ENCODE peak calls at places on chromosome 5, in nine cellular contexts. A is K562, P is adrenal gland, E is IMR-90, Q is heart left ventricle, B is gastrocnemius medialis, R is stomach, J is HCT116, Y is esophagus squamous epithelium. O is an unnamed sample.

GRCh38 chr5:143693691-143694252 is 118.2 kb upstream of the HMHB1 start:
- DNase-seq in A (no peak), P (no peak), B (no peak), R (no peak), Y (no peak), Q (no peak), E (no peak), J (no peak), O (no peak)

GRCh38 chr5:76790632-76791290 is 28.1 kb upstream of the F2RL1 start:
- DNase-seq in P (peak), Q (peak), E (peak), J (peak), R (no peak), B (peak), A (no peak), Y (no peak), O (peak)

GRCh38 chr5:16350816-16351215 is 114.8 kb downstream of the ZNF622 start:
- DNase-seq in B (no peak), E (no peak), Q (peak), J (no peak), Y (no peak), R (no peak), A (no peak), P (no peak), O (no peak)

GRCh38 chr5:173781826-173782670 is 106.1 kb upstream of the CPEB4 start:
- DNase-seq in Q (peak), B (peak), Y (peak), E (peak), R (peak), J (no peak), A (peak), P (peak), O (peak)

GRCh38 chr5:72467987-72468386 is 39.2 kb downstream of the ZNF366 start:
- DNase-seq in Y (no peak), Q (no peak), J (no peak), A (no peak), P (no peak), E (peak), B (no peak), R (no peak), O (no peak)

GRCh38 chr5:156815988-156816599 is 34.0 kb upstream of the PPP1R2B start:
- DNase-seq in R (no peak), Q (peak), P (peak), Y (no peak), B (no peak), A (peak), E (peak), J (no peak), O (no peak)

GRCh38 chr5:81232449-81233079 is 558 bp upstream of the CKMT2 start:
- DNase-seq in J (no peak), Y (no peak), R (no peak), B (peak), P (peak), E (no peak), Q (peak), A (no peak), O (no peak)

GRCh38 chr5:141369994-141370848 is at the start of gene PCDHGB3:
- DNase-seq in P (no peak), Y (no peak), J (no peak), R (no peak), B (no peak), Q (peak), A (peak), E (peak), O (peak)

GRCh38 chr5:157516626-157517325 is 56.8 kb downstream of the NIPAL4 start:
- DNase-seq in A (no peak), J (no peak), P (peak), B (peak), R (no peak), Y (no peak), E (peak), Q (peak), O (peak)

GRCh38 chr5:145104106-145104505 is 731.0 kb downstream of the PRELID2 start:
- DNase-seq in R (no peak), P (no peak), J (no peak), Q (no peak), E (peak), A (no peak), Y (no peak), B (no peak), O (no peak)

GRCh38 chr5:144390133-144390532 is 219.5 kb downstream of the KCTD16 start:
- DNase-seq in Q (no peak), R (peak), E (peak), Y (no peak), B (no peak), J (no peak), A (no peak), P (no peak), O (no peak)

GRCh38 chr5:1008451-1009358 is at the start of gene NKD2:
- DNase-seq in J (no peak), A (peak), Y (no peak), B (no peak), R (peak), P (peak), Q (peak), E (no peak), O (no peak)

GRCh38 chr5:16894236-16895057 is 41.6 kb downstream of the MYO10 start:
- DNase-seq in B (no peak), J (peak), Q (no peak), Y (no peak), A (no peak), E (peak), R (peak), P (no peak), O (peak)

GRCh38 chr5:56060276-56061110 is 65.7 kb upstream of the IL6ST start:
- DNase-seq in R (no peak), Q (no peak), P (no peak), Y (no peak), E (no peak), J (no peak), B (no peak), A (no peak), O (no peak)

GRCh38 chr5:97112212-97112611 is 30.2 kb downstream of the LIX1 start:
- DNase-seq in R (no peak), J (no peak), A (no peak), Q (no peak), B (no peak), E (no peak), P (no peak), Y (no peak), O (no peak)

DNA sequence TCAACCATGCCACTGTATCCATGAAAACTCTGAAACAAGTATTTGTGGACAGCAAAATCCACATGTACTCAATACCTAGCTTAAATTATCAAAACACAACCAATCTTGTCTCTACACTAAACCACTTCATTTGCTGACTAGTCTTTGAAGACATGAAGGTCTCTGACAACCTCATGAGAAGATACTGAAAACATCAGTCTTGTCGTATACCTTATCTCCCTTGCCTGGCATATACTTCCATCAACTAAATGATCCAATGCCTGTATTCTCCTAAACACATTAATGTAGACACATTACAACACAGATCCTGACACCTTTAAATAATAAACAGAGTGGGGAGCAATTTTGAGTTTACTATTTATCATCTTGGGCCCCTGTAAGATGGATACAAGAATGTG is 2.9 kb downstream of the RPS23 start:
- DNase-seq in J (no peak), Q (no peak), A (no peak), P (no peak), R (no peak), B (no peak), Y (no peak), E (no peak), O (no peak)
- TF ChIP-seq POLR2A in J (no peak), Q (no peak), A (peak), P (no peak), R (no peak), B (no peak), Y (no peak), E (no peak), O (no peak)

GRCh38 chr5:94376672-94377345 is 241.6 kb downstream of the KIAA0825 start:
- DNase-seq in R (no peak), E (no peak), P (no peak), Q (no peak), Y (no peak), B (no peak), J (no peak), A (no peak), O (no peak)

GRCh38 chr5:94375801-94376200 is 242.6 kb downstream of the KIAA0825 start:
- DNase-seq in Q (no peak), P (no peak), J (no peak), E (no peak), R (no peak), A (no peak), B (no peak), Y (no peak), O (no peak)

GRCh38 chr5:94374336-94374735 is 244.1 kb downstream of the KIAA0825 start:
- DNase-seq in Y (no peak), P (no peak), A (no peak), Q (no peak), J (no peak), E (no peak), B (no peak), R (no peak), O (no peak)

DNA sequence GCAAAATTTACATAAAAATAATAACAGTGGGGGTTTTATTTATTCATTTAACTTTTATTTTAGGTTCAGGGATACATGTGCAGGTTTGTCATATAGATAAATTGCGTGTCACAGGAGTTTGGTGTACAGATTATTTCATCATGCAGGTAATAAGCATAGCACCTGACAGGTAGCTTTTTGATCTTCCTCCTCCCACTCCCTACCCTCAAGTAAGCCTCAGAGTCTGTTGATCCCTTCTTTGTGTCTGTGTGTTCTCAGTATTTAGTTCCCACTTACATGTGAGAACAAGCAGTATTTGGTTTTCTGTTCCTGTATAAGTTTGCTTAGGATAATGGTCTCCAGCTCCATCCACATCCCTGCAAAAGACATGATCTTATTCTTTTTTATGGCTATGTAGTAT is 240.3 kb downstream of the KIAA0825 start:
- DNase-seq in B (no peak), Q (no peak), E (no peak), A (no peak), R (no peak), Y (no peak), P (no peak), J (no peak), O (no peak)
- TF ChIP-seq POLR2A in B (no peak), Q (no peak), E (no peak), A (no peak), R (no peak), Y (no peak), P (no peak), J (no peak), O (no peak)

GRCh38 chr5:88862547-88863175 is 20.3 kb downstream of the MEF2C start:
- DNase-seq in A (no peak), E (no peak), J (no peak), Q (no peak), P (no peak), B (no peak), R (no peak), Y (no peak), O (no peak)
- TF ChIP-seq POLR2A in A (no peak), E (no peak), J (no peak), Q (no peak), P (no peak), B (no peak), R (no peak), Y (no peak), O (no peak)

GRCh38 chr5:132557425-132557805 is 638 bp downstream of the RAD50 start:
- DNase-seq in Q (peak), Y (no peak), P (peak), A (peak), R (peak), B (no peak), E (peak), J (peak), O (peak)
- TF ChIP-seq POLR2A in Q (no peak), Y (no peak), P (no peak), A (no peak), R (no peak), B (no peak), E (no peak), J (no peak), O (no peak)

GRCh38 chr5:74643160-74643562 is 2.6 kb upstream of the ENC1 start:
- DNase-seq in P (no peak), A (no peak), Q (peak), J (peak), B (no peak), E (peak), R (no peak), Y (no peak), O (peak)
- TF ChIP-seq POLR2A in P (no peak), A (no peak), Q (no peak), J (no peak), B (no peak), E (no peak), R (no peak), Y (no peak), O (no peak)

DNA sequence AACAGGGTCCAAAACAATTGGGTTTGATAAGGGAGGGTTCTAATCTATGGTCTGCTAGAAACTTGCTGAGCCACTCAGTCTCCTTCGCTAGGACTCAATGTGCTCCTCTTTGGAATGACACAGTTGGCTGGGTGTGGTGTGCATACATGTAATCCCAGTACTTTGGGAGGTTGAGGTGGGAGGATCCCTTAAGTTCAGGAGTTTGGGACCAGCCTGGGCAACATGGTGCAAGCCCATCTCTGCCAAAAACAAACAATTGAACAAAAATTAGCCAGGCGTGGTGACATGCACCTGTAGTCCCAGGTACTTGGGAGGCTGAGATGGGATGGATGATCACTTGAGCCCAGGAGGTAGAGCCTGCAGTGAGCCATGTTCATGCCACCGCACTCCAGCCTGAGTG is 2.7 kb upstream of the KIF4B start:
- DNase-seq in E (no peak), Q (no peak), B (no peak), A (no peak), R (no peak), Y (no peak), J (no peak), P (no peak), O (no peak)
- TF ChIP-seq POLR2A in E (no peak), Q (no peak), B (no peak), A (no peak), R (no peak), Y (no peak), J (no peak), P (no peak), O (no peak)

DNA sequence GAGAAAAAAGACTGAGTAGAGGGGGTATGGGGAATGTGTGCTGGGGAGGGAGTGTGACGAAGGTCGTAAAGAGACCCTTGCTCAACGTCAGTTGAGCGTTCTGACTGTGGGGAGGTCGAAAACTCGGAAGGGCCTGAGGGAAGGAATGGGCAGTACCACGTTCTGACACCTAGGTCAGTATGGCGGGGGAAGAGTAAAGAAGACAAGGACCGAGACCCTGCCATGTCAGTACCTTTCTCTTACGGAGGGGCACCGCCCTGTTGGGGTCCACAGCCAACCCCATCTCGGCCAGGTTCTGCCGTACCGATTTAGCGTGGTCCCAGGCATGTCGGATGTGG is 426 bp downstream of the NOP16 start:
- DNase-seq in P (no peak), J (no peak), B (no peak), Y (no peak), R (no peak), E (peak), Q (no peak), A (peak), O (peak)
- TF ChIP-seq POLR2A in P (no peak), J (no peak), B (no peak), Y (no peak), R (no peak), E (no peak), Q (no peak), A (no peak), O (no peak)

O was measured in H54.